ENCODE peak calls at places on chromosomes 1 and 21, in four cellular contexts. One of them, this sample, is unnamed.

GRCh38 chr1:108725906-108726305 is 13.2 kb downstream of the FNDC7 start:
- DNase-seq in GM12878: no peak
- DNase-seq in HepG2: no peak
- DNase-seq in K562: no peak
- DNase-seq in this sample: no peak

GRCh38 chr21:35428489-35428888 is 379.4 kb upstream of the RUNX1 start:
- DNase-seq in GM12878: no peak
- DNase-seq in K562: no peak
- DNase-seq in HepG2: no peak
- DNase-seq in this sample: no peak

GRCh38 chr1:226891846-226892533 is 21.6 kb downstream of the PSEN2 start:
- DNase-seq in K562: no peak
- DNase-seq in HepG2: no peak
- DNase-seq in GM12878: no peak
- DNase-seq in this sample: no peak

GRCh38 chr1:66323958-66324357 is 210.0 kb upstream of the SGIP1 start:
- DNase-seq in K562: no peak
- DNase-seq in GM12878: no peak
- DNase-seq in HepG2: no peak
- DNase-seq in this sample: no peak

GRCh38 chr1:115727706-115728249 is 40.7 kb downstream of the CASQ2 start:
- DNase-seq in GM12878: no peak
- DNase-seq in K562: no peak
- DNase-seq in HepG2: peak
- DNase-seq in this sample: no peak

GRCh38 chr1:213014642-213015041 is 1.0 kb downstream of the ANGEL2 start:
- DNase-seq in GM12878: no peak
- DNase-seq in HepG2: peak
- DNase-seq in K562: no peak
- DNase-seq in this sample: no peak

GRCh38 chr1:21629971-21630370 is 39.2 kb downstream of the RAP1GAP start:
- DNase-seq in K562: no peak
- DNase-seq in HepG2: no peak
- DNase-seq in GM12878: no peak
- DNase-seq in this sample: no peak

GRCh38 chr1:53368314-53369033 is 40.6 kb upstream of the LRP8 start:
- DNase-seq in GM12878: no peak
- DNase-seq in HepG2: no peak
- DNase-seq in K562: no peak
- DNase-seq in this sample: no peak

GRCh38 chr1:207752456-207753132 is 740 bp downstream of the CD46 start:
- DNase-seq in K562: no peak
- DNase-seq in GM12878: no peak
- DNase-seq in HepG2: peak
- DNase-seq in this sample: peak

GRCh38 chr1:42737986-42738677 is 1.9 kb downstream of the CLDN19 start:
- DNase-seq in HepG2: no peak
- DNase-seq in GM12878: no peak
- DNase-seq in K562: no peak
- DNase-seq in this sample: no peak
- TF ChIP-seq FOXK2 in HepG2: no peak
- TF ChIP-seq FOXK2 in GM12878: no peak
- TF ChIP-seq FOXK2 in K562: no peak
- TF ChIP-seq FOXK2 in this sample: no peak

GRCh38 chr1:218739426-218739825 is 394.3 kb downstream of the TGFB2 start:
- DNase-seq in HepG2: no peak
- DNase-seq in K562: no peak
- DNase-seq in GM12878: no peak
- DNase-seq in this sample: no peak

DNA sequence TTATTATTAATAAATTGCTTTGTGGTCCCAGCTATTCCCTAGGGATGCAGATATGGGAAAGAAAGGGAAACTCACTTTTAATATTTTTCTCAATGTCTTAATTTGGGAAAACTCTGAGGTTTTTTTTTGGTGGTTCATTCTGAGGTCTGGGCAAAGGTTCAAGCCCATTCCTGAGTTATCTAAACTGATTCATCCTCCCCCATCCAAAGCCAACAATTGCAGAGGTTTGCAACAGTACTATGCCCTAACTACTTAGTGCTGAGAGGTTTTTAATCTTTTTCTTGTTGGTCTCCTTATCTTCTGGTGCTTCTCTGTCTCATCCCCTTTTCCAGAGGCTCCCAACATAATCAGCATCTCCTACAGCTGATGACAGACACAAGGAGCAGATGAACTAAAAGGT is 390.3 kb downstream of the TGFB2 start:
- DNase-seq in GM12878: no peak
- DNase-seq in K562: no peak
- DNase-seq in HepG2: no peak
- DNase-seq in this sample: no peak
- TF ChIP-seq FOXM1 in GM12878: no peak
- TF ChIP-seq FOXM1 in K562: no peak
- TF ChIP-seq FOXM1 in HepG2: no peak
- TF ChIP-seq FOXM1 in this sample: no peak

GRCh38 chr1:25692560-25692959 is 76.0 kb downstream of the MAN1C1 start:
- DNase-seq in GM12878: no peak
- DNase-seq in HepG2: no peak
- DNase-seq in K562: peak
- DNase-seq in this sample: peak
- TF ChIP-seq FOXK2 in GM12878: no peak
- TF ChIP-seq FOXK2 in HepG2: no peak
- TF ChIP-seq FOXK2 in K562: no peak
- TF ChIP-seq FOXK2 in this sample: no peak

DNA sequence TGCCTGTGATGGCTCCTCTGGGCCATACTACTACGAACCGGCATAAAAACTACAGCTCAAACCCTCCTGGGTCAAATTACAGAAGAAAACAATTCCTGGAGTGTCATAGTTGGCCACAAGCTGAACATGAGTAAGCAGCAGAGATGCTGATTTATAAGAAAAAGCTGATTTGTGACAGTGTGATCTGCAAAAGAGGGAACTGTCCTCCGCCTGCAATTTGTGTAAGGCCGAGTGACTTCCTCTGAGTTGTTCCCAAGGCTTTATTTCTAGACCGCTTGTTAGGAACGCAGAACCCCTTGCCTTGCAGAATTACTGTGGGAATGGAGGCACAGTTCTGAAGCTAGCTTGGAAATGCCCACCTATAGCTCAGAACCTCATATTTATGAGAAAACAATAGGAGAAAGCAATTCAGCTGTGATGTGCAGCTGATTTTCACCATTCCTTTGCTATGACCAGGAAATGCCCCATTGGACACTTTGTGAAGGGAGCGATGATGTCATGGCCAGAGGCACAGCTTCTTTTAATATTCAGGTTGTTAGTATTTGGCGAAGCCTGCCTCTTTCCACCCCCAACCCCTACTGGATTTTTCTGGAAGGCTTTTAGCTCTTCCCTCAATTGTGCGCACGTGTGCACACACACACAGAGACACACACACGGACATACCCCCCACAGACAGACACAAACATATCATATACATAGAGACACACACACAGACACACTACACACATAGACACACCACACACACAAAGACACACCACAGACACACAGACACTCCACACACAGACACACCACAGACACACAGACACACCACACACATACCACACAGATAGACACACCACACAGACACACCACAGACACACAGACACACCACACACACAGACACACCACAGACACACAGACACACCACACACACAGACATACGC is 47.6 kb downstream of the IER5 start:
- DNase-seq in HepG2: no peak
- DNase-seq in K562: no peak
- DNase-seq in GM12878: no peak
- DNase-seq in this sample: no peak
- TF ChIP-seq FOXM1 in HepG2: no peak
- TF ChIP-seq FOXM1 in K562: no peak
- TF ChIP-seq FOXM1 in GM12878: no peak
- TF ChIP-seq FOXM1 in this sample: no peak

DNA sequence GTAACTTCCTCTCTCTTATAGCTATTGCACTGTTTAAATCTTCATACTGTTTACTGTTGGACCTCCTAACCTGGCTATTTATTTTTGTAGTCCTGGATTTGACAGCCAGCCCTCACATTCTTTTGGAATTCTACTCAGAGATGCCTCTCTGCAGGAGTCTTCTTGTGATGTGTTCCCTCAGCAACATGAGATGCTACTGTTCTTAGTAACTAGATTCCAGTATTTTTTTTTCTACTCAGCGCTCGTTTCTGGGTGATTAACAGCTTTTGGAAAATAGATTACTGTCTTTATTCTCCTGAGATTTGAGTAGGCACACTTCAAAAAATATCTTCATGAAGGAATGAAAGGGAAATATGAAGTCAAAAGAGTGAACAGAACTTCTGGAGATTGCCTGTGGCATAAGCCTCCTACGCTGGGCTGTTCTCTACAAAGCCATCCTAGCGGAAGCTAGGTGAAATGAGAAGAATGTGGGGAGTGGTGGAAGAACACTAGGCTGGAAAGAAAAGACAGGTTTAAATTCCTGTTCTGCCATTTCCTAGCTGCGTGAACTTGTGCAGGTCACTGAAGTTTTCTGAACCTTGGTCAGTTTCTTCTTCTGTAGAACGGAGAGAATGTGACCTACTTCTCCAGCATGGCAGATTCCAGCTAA is 75.9 kb downstream of the LRRC8C start:
- DNase-seq in HepG2: no peak
- DNase-seq in K562: no peak
- DNase-seq in GM12878: no peak
- DNase-seq in this sample: peak
- TF ChIP-seq FOXK2 in HepG2: no peak
- TF ChIP-seq FOXK2 in K562: no peak
- TF ChIP-seq FOXK2 in GM12878: no peak
- TF ChIP-seq FOXK2 in this sample: no peak

GRCh38 chr1:8910914-8911313 is 32.4 kb upstream of the ENO1 start:
- DNase-seq in HepG2: peak
- DNase-seq in K562: no peak
- DNase-seq in GM12878: no peak
- DNase-seq in this sample: no peak
- TF ChIP-seq FOXM1 in HepG2: no peak
- TF ChIP-seq FOXM1 in K562: no peak
- TF ChIP-seq FOXM1 in GM12878: no peak
- TF ChIP-seq FOXM1 in this sample: no peak

DNA sequence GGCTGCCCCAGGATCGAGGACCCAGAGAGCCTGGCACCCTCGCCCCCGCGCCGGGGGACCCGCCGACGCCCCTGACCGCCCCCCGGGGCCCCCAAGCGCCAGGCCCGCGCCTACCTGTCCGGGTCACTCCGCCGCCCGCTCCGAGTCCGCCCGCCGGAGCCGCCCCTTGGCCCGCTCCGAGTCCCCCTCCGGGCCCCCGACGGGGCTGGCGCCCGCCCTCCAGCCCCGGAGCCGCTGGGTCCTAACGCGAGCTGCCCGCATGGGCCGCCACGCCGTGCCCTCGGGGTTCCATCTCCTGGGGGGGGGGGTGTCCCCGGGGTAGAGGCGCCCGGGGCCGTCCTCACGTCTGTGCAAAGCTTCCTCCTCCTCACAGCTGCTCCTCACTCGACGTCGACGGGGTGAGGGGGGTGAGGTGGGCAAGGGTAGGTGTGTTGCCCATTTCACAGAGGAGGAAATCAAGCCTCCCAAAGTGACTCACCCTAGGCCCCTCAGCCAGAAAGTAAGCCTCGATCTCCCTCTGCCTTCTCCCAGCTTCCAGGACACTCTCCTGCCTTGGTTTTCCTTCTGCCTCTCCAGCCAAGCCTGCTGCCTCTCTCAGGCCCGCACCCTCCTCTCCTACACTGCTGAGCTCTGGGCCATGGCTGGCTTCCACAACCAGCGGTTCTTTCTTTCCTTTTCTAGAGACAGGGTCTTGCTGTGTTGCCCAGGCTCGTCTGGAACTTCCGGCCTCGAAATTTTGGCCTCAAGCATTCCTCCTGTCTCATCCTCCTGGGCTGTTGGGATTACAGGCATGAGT is at the start of gene MFAP2:
- DNase-seq in GM12878: no peak
- DNase-seq in HepG2: no peak
- DNase-seq in K562: no peak
- DNase-seq in this sample: peak
- TF ChIP-seq FOXK2 in GM12878: no peak
- TF ChIP-seq FOXK2 in HepG2: no peak
- TF ChIP-seq FOXK2 in K562: no peak
- TF ChIP-seq FOXK2 in this sample: no peak

GRCh38 chr1:160621633-160622413 is 25.0 kb downstream of the SLAMF1 start:
- DNase-seq in K562: no peak
- DNase-seq in GM12878: no peak
- DNase-seq in HepG2: no peak
- DNase-seq in this sample: no peak
- TF ChIP-seq FOXM1 in K562: no peak
- TF ChIP-seq FOXM1 in GM12878: no peak
- TF ChIP-seq FOXM1 in HepG2: no peak
- TF ChIP-seq FOXM1 in this sample: no peak

DNA sequence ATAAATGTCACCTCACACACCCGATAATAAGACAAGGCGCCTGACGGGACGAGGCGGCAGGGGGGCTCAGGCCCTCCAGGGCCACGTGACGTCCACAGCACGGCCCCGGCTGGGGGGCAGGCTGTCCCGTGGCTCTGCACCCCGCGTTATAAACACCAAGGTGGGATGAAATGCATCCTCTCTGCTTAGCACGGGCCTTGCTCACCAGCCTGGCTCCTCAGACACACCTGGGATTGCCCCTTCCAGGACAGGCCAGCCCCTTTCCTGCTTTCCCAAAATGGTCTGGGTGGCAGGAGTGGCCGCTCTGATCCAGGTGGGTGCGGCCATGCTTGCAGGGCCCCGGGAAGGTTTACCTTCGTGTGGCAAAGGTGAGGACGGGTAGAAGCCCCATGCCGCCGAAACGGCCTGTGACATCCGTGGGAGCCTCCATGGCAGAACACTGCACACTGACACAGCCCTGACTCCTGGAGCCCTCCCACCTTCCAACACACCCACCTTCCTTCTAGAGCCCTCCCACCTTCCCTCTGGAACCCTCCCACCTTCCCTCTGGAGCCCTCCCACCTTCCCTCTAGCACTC is 35.9 kb downstream of the SLC19A1 start:
- DNase-seq in GM12878: no peak
- DNase-seq in K562: no peak
- DNase-seq in HepG2: no peak
- DNase-seq in this sample: no peak
- TF ChIP-seq FOXK2 in GM12878: no peak
- TF ChIP-seq FOXK2 in K562: no peak
- TF ChIP-seq FOXK2 in HepG2: no peak
- TF ChIP-seq FOXK2 in this sample: no peak

This sample was measured in HEK293T.